ENCODE peak calls at places on chromosomes 4 and X, in seven cellular contexts. N is left kidney; C is occipital lobe; J is mesenteric fat pad; A is stimulated activated CD4-positive, alpha-beta T cell treated with anti-CD3 and anti-CD28 coated beads, TNF-alpha, amount 100 ng/mL, for 1 hour; P is gastrocnemius medialis; O is sciatic nerve. H is an unnamed sample.

GRCh38 chrX:109487640-109488039 is 5.8 kb upstream of the GUCY2F start:
- DNase-seq in J (no peak), P (no peak), C (no peak), N (no peak), A (no peak), O (no peak), H (no peak)

GRCh38 chr4:162957521-162958143 is 209.1 kb downstream of the NAF1 start:
- DNase-seq in J (no peak), N (no peak), C (no peak), P (no peak), O (no peak), A (no peak), H (no peak)

GRCh38 chr4:59381591-59381990 is 1818.5 kb upstream of the ADGRL3 start:
- DNase-seq in C (no peak), O (no peak), J (no peak), P (no peak), N (no peak), A (no peak), H (no peak)

GRCh38 chr4:147780137-147780777 is 48.4 kb downstream of the ARHGAP10 start:
- DNase-seq in J (no peak), P (peak; percentile 23), A (no peak), O (no peak), N (no peak), C (no peak), H (no peak)

GRCh38 chr4:6032249-6033244 is 14.3 kb upstream of the C4orf50 start:
- DNase-seq in A (no peak), P (no peak), J (no peak), O (no peak), N (no peak), C (peak; percentile 13), H (no peak)

GRCh38 chrX:72294497-72294896 is 11.2 kb downstream of the CITED1 start:
- DNase-seq in C (no peak), N (no peak), P (no peak), A (no peak), O (no peak), J (no peak), H (no peak)

GRCh38 chr4:165079476-165079875 is 25.8 kb downstream of the TRIM75 start:
- DNase-seq in J (no peak), A (no peak), P (peak; percentile 78), C (no peak), N (peak; percentile 28), O (no peak), H (peak; percentile 58)

GRCh38 chr4:129355529-129355928 is 259.6 kb downstream of the C4orf33 start:
- DNase-seq in N (no peak), C (no peak), A (no peak), P (no peak), J (no peak), O (no peak), H (no peak)

GRCh38 chrX:13764765-13765164 is 30.2 kb downstream of the OFD1 start:
- DNase-seq in O (no peak), A (no peak), P (no peak), N (peak; percentile 57), J (no peak), C (no peak), H (no peak)

GRCh38 chr4:126800723-126801191 is 832.0 kb upstream of the INTU start:
- DNase-seq in N (no peak), A (no peak), J (no peak), C (no peak), P (no peak), O (no peak), H (no peak)

GRCh38 chrX:108584617-108585211 is 145.1 kb downstream of the COL4A5 start:
- DNase-seq in A (no peak), J (no peak), O (no peak), P (no peak), N (peak; percentile 3), C (no peak), H (no peak)

GRCh38 chr4:25650271-25650670 is 5.4 kb upstream of the SLC34A2 start:
- DNase-seq in O (no peak), A (no peak), J (no peak), P (no peak), C (no peak), N (no peak), H (no peak)

GRCh38 chrX:71581210-71581609 is 3.0 kb downstream of the GCNA start:
- DNase-seq in P (no peak), J (no peak), N (no peak), O (no peak), C (no peak), A (no peak), H (no peak)

GRCh38 chrX:150772150-150772970 is 79.2 kb downstream of the MTMR1 start:
- DNase-seq in J (no peak), A (peak; percentile 11), O (peak; percentile 89), C (peak; percentile 37), P (peak; percentile 51), N (peak; percentile 85), H (peak; percentile 73)

GRCh38 chr4:118282692-118283091 is 70.1 kb downstream of the PRSS12 start:
- DNase-seq in A (no peak), P (no peak), O (no peak), J (no peak), C (no peak), N (no peak), H (no peak)

GRCh38 chrX:46589977-46590723 is 16.6 kb downstream of the CHST7 start:
- DNase-seq in N (peak; percentile 19), A (no peak), P (no peak), C (no peak), O (no peak), J (no peak), H (no peak)

GRCh38 chr4:74628808-74629616 is 165.3 kb downstream of the BTC start:
- DNase-seq in O (no peak), A (no peak), C (no peak), N (no peak), P (no peak), J (no peak), H (no peak)

GRCh38 chrX:8284131-8284530 is 113.1 kb upstream of the VCX2 start:
- DNase-seq in J (no peak), O (no peak), P (no peak), N (no peak), C (no peak), A (no peak), H (no peak)

GRCh38 chr4:108359130-108359709 is 190.5 kb upstream of the LEF1 start:
- DNase-seq in N (no peak), C (no peak), O (no peak), P (no peak), J (no peak), A (no peak), H (no peak)

GRCh38 chr4:95548738-95549245 is at the start of gene UNC5C:
- DNase-seq in A (no peak), O (peak; percentile 81), N (peak; percentile 98), C (peak; percentile 88), P (no peak), J (no peak), H (peak; percentile 90)

GRCh38 chrX:149630681-149631292 is 805 bp downstream of the TMEM185A start:
- DNase-seq in C (peak; percentile 1), P (peak; percentile 9), J (no peak), A (no peak), O (no peak), N (peak; percentile 60), H (no peak)

GRCh38 chrX:115690554-115691216 is 129.7 kb downstream of the PLS3 start:
- DNase-seq in J (no peak), C (peak; percentile 8), A (no peak), O (peak; percentile 74), N (peak; percentile 84), P (no peak), H (peak; percentile 73)

GRCh38 chr4:87060957-87061356 is 126.1 kb downstream of the AFF1 start:
- DNase-seq in C (no peak), N (no peak), P (no peak), O (no peak), A (no peak), J (no peak), H (no peak)

GRCh38 chr4:1767058-1767769 is 25.9 kb upstream of the FGFR3 start:
- DNase-seq in P (no peak), A (no peak), O (no peak), C (no peak), N (peak; percentile 85), J (no peak), H (no peak)

GRCh38 chr4:1802151-1802715 is 9.1 kb downstream of the FGFR3 start:
- DNase-seq in C (no peak), P (no peak), N (no peak), O (no peak), J (no peak), A (no peak), H (no peak)

GRCh38 chrX:153773218-153773611 is 7.6 kb upstream of the SRPK3 start:
- DNase-seq in A (no peak), J (no peak), N (no peak), P (no peak), C (no peak), O (peak; percentile 55), H (no peak)

GRCh38 chr4:53956454-53956853 is 108.0 kb downstream of the CHIC2 start:
- DNase-seq in O (no peak), N (no peak), P (no peak), A (no peak), J (no peak), C (no peak), H (no peak)

GRCh38 chr4:91734682-91735081 is 569.1 kb upstream of the GRID2 start:
- DNase-seq in C (no peak), N (no peak), O (no peak), A (no peak), P (no peak), J (no peak), H (no peak)

GRCh38 chrX:46953597-46953996 is 41.4 kb downstream of the JADE3 start:
- DNase-seq in C (no peak), A (no peak), O (no peak), J (no peak), N (peak; percentile 45), P (no peak), H (no peak)

GRCh38 chrX:51332188-51332942 is at the start of gene NUDT10:
- DNase-seq in J (no peak), O (peak; percentile 75), A (no peak), N (peak; percentile 93), P (no peak), C (peak; percentile 17), H (no peak)

GRCh38 chrX:75155454-75155829 is 641 bp downstream of the ABCB7 start:
- DNase-seq in C (no peak), N (no peak), P (no peak), O (no peak), J (no peak), A (no peak), H (no peak)

GRCh38 chr4:123488916-123489315 is 92.3 kb downstream of the SPRY1 start:
- DNase-seq in O (no peak), P (no peak), J (no peak), C (no peak), N (no peak), A (no peak), H (no peak)

GRCh38 chr4:111847256-111848108 is 297.8 kb upstream of the FAM241A start:
- DNase-seq in O (no peak), P (no peak), C (no peak), N (peak; percentile 36), A (no peak), J (no peak), H (no peak)

GRCh38 chrX:79975605-79976004 is 38.9 kb upstream of the TBX22 start:
- DNase-seq in P (no peak), A (no peak), C (no peak), O (no peak), J (no peak), N (no peak), H (no peak)

GRCh38 chr4:62560858-62561257 is 1360.7 kb downstream of the ADGRL3 start:
- DNase-seq in J (no peak), C (no peak), P (no peak), N (no peak), O (no peak), A (no peak), H (no peak)

GRCh38 chr4:115657991-115658390 is 544.6 kb upstream of the NDST4 start:
- DNase-seq in P (no peak), O (no peak), A (no peak), J (no peak), C (no peak), N (no peak), H (no peak)

GRCh38 chr4:48954314-48954713 is 31.8 kb upstream of the CWH43 start:
- DNase-seq in C (no peak), P (no peak), J (no peak), A (no peak), N (no peak), O (no peak), H (no peak)

GRCh38 chr4:87975466-87975865 is at the start of gene SPP1:
- DNase-seq in J (no peak), O (no peak), N (peak; percentile 72), C (peak; percentile 68), P (no peak), A (no peak), H (no peak)